ENCODE peak calls at places on chromosomes 13 and 19, in four cellular contexts. P is A549, U is IMR-90, A is upper lobe of left lung. N is an unnamed sample.

GRCh38 chr19:39563408-39563807 is 23.4 kb upstream of the EID2 start:
- DNase-seq in P (no peak), U (peak; percentile 18), A (no peak), N (peak; percentile 46)

GRCh38 chr13:77918391-77919261 is at the start of gene EDNRB:
- DNase-seq in P (peak; percentile 25), U (peak; percentile 17), A (peak; percentile 53), N (no peak)

GRCh38 chr13:30639671-30640070 is 22.0 kb downstream of the USPL1 start:
- DNase-seq in P (no peak), U (peak; percentile 36), A (no peak), N (no peak)

GRCh38 chr19:1513492-1514294 is 874 bp upstream of the ADAMTSL5 start:
- DNase-seq in P (peak; percentile 39), U (peak; percentile 53), A (peak; percentile 39), N (peak; percentile 79)

GRCh38 chr13:77737583-77738200 is 40.2 kb downstream of the SLAIN1 start:
- DNase-seq in P (no peak), U (no peak), A (no peak), N (no peak)

GRCh38 chr19:579842-580155 is 7.4 kb downstream of the BSG start:
- DNase-seq in P (no peak), U (no peak), A (no peak), N (no peak)

GRCh38 chr13:31209172-31209818 is 9.5 kb downstream of the B3GLCT start:
- DNase-seq in P (no peak), U (peak; percentile 36), A (no peak), N (peak; percentile 50)

GRCh38 chr13:95341441-95341840 is 40.2 kb upstream of the ABCC4 start:
- DNase-seq in P (no peak), U (no peak), A (no peak), N (no peak)

GRCh38 chr13:106118050-106118449 is 417.4 kb downstream of the EFNB2 start:
- DNase-seq in P (no peak), U (peak; percentile 32), A (no peak), N (no peak)

GRCh38 chr19:42450314-42450934 is 7.7 kb upstream of the CXCL17 start:
- DNase-seq in P (peak; percentile 97), U (peak; percentile 82), A (peak; percentile 91), N (peak; percentile 71)

GRCh38 chr13:67228031-67228430 is 2.1 kb downstream of the PCDH9 start:
- DNase-seq in P (no peak), U (no peak), A (peak; percentile 27), N (no peak)

GRCh38 chr13:111962431-111962891 is 104.5 kb upstream of the SOX1 start:
- DNase-seq in P (no peak), U (no peak), A (no peak), N (no peak)

GRCh38 chr19:1369214-1369805 is 14.4 kb upstream of the NDUFS7 start:
- DNase-seq in P (no peak), U (no peak), A (no peak), N (no peak)

GRCh38 chr19:45852145-45852750 is 10.7 kb downstream of the SYMPK start:
- DNase-seq in P (no peak), U (no peak), A (no peak), N (no peak)

GRCh38 chr13:24220086-24220703 is 59.7 kb downstream of the SPATA13 start:
- DNase-seq in P (peak; percentile 46), U (peak; percentile 88), A (peak; percentile 55), N (peak; percentile 37)

GRCh38 chr13:42474954-42475353 is 99.0 kb upstream of the TNFSF11 start:
- DNase-seq in P (no peak), U (peak; percentile 61), A (no peak), N (no peak)

GRCh38 chr19:7772752-7773291 is 9.8 kb downstream of the CLEC4M start:
- DNase-seq in P (no peak), U (no peak), A (no peak), N (no peak)

GRCh38 chr13:42047561-42048322 is 706 bp upstream of the DGKH start:
- DNase-seq in P (peak; percentile 40), U (peak; percentile 70), A (peak; percentile 65), N (peak; percentile 37)

GRCh38 chr19:28553005-28553404 is 659.9 kb downstream of the UQCRFS1 start:
- DNase-seq in P (no peak), U (no peak), A (no peak), N (no peak)

GRCh38 chr13:80131204-80131603 is 209.7 kb downstream of the SPRY2 start:
- DNase-seq in P (peak; percentile 49), U (peak; percentile 46), A (peak; percentile 87), N (peak; percentile 50)

GRCh38 chr19:6790194-6791128 is 18.0 kb downstream of the VAV1 start:
- DNase-seq in P (no peak), U (no peak), A (no peak), N (no peak)

GRCh38 chr13:51679616-51680015 is 95.4 kb downstream of the WDFY2 start:
- DNase-seq in P (no peak), U (no peak), A (no peak), N (no peak)

GRCh38 chr13:21852043-21852442 is 181.2 kb downstream of the FGF9 start:
- DNase-seq in P (no peak), U (peak; percentile 9), A (no peak), N (no peak)

GRCh38 chr13:102128216-102128800 is 273.5 kb downstream of the FGF14 start:
- DNase-seq in P (no peak), U (peak; percentile 42), A (peak; percentile 36), N (peak; percentile 3)

GRCh38 chr13:108086678-108087077 is 128.7 kb downstream of the LIG4 start:
- DNase-seq in P (no peak), U (peak; percentile 46), A (peak; percentile 51), N (no peak)

GRCh38 chr13:114043421-114044053 is 69.7 kb upstream of the C13orf46 start:
- DNase-seq in P (peak; percentile 62), U (peak; percentile 95), A (peak; percentile 72), N (peak; percentile 95)

GRCh38 chr13:110507678-110508381 is 53.7 kb downstream of the RAB20 start:
- DNase-seq in P (peak; percentile 16), U (no peak), A (peak; percentile 78), N (no peak)

GRCh38 chr19:48258350-48258749 is 2.6 kb upstream of the CARD8 start:
- DNase-seq in P (no peak), U (no peak), A (no peak), N (no peak)

GRCh38 chr19:35885909-35886308 is 14.4 kb downstream of the NFKBID start:
- DNase-seq in P (no peak), U (no peak), A (no peak), N (no peak)

GRCh38 chr19:35885225-35885624 is 15.1 kb downstream of the NFKBID start:
- DNase-seq in P (no peak), U (no peak), A (no peak), N (no peak)

GRCh38 chr19:35883920-35884319 is 15.5 kb downstream of the APLP1 start:
- DNase-seq in P (no peak), U (no peak), A (no peak), N (no peak)

GRCh38 chr19:35889370-35890112 is 10.8 kb downstream of the NFKBID start:
- DNase-seq in P (no peak), U (no peak), A (no peak), N (no peak)

GRCh38 chr19:35887197-35887596 is 13.1 kb downstream of the NFKBID start:
- DNase-seq in P (no peak), U (no peak), A (no peak), N (no peak)
- TF ChIP-seq POLR2A in P (no peak), U (no peak), A (no peak), N (no peak)

GRCh38 chr13:81393686-81394085 is 1052.8 kb upstream of the SPRY2 start:
- DNase-seq in P (no peak), U (no peak), A (no peak), N (no peak)
- TF ChIP-seq POLR2A in P (no peak), U (no peak), A (no peak), N (no peak)

DNA sequence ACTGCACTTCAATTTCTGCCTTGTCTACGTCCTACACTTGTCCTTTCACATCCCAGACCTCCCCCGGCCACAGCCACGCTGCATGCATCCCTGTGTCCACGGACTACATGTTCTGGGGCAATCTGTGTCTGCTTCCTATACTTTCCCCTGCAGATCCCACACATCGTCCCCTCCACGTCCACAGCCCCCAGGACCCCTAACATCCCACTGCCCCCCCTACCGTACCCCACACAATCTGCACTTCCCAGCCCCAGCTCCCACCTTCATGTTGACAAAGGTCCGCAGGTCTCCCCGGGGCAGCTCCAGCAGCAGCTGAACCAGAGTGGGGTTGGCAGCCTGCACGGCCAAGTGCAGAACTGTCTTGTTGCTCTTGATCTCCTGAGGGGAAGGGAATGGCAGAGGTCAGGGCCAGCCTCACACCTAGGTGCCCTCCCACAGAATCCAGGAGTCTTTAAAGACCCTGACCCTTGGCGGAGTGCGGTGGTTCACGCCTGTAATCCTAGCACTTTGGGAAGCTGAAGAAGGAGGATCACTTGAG is 10.2 kb downstream of the NFKBID start:
- DNase-seq in P (no peak), U (no peak), A (no peak), N (no peak)
- TF ChIP-seq POLR2A in P (no peak), U (no peak), A (no peak), N (no peak)

GRCh38 chr13:50081899-50082425 is 66.7 kb downstream of the KCNRG start:
- DNase-seq in P (peak; percentile 75), U (peak; percentile 98), A (peak; percentile 98), N (peak; percentile 42)
- TF ChIP-seq POLR2A in P (peak; percentile 26), U (peak; percentile 62), A (no peak), N (peak; percentile 34)

DNA sequence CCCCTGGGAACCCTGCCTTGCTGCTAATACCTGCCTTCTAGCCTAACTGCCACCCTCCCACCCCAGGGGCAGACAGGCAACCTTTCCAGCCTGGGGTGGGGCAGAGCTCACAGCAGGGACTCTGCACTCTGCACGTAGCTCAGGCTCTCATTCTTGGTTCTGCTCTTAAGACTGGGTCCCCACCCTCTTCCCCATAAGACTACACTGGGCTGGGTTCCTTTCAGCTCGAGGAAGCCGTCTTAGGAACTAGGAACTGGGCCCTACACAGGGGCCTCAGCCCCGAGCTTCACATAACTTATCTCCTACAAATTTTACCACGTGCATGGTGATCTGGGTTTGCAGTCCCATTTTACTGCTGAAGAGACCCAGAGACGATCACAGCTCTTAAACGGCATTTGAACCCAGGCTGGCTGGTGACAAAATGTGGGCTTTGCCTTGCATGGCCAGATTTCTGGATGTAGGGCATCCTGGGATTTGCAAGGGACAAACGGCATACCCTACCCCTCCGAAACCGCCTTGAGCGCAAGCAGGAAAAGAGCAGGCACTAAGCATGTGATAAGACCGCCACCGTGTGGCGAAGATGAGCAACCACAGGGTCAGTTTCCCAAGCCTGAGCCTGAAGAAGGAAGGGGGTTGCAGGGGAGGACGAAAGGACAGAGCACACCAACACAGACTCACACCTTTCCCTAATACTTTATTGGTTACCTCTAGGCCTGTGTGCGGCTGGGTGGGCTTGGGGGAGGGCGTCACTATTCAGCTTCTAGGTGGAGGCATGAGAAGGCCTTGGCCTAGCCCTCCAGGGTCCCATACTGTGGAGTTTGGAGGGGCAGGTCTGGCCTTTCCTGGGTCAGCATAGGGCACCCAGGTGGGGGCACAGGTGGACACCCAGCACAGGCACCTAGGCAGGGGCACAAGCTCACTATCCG is 5.1 kb downstream of the JUNB start:
- DNase-seq in P (no peak), U (peak; percentile 81), A (peak; percentile 83), N (no peak)
- TF ChIP-seq POLR2A in P (no peak), U (peak; percentile 76), A (peak; percentile 34), N (no peak)